ENCODE peak calls at places on chromosomes 2 and 18, in four cellular contexts. Q is tibial nerve, T is left ventricle myocardium inferior, D is mesenchymal stem cell. Y is an unnamed sample.

GRCh38 chr18:55609426-55609825 is 21.4 kb upstream of the TCF4 start:
- DNase-seq in T (no peak), D (no peak), Q (no peak), Y (no peak)

GRCh38 chr2:113848758-113849460 is 41.0 kb upstream of the ACTR3 start:
- DNase-seq in Q (no peak), T (no peak), D (no peak), Y (no peak)

GRCh38 chr18:2480536-2480935 is 90.8 kb downstream of the METTL4 start:
- DNase-seq in Q (no peak), T (no peak), D (peak; percentile 39), Y (no peak)

GRCh38 chr2:19649785-19650380 is 251.9 kb downstream of the TTC32 start:
- DNase-seq in Q (no peak), T (no peak), D (peak; percentile 98), Y (no peak)

GRCh38 chr2:141271346-141271745 is 859.5 kb downstream of the LRP1B start:
- DNase-seq in T (no peak), Q (no peak), D (peak; percentile 10), Y (no peak)

GRCh38 chr18:57542126-57542525 is 44.4 kb downstream of the FECH start:
- DNase-seq in Q (no peak), T (no peak), D (no peak), Y (no peak)

GRCh38 chr2:60549250-60550150 is 4.0 kb downstream of the BCL11A start:
- DNase-seq in D (peak; percentile 39), T (peak; percentile 29), Q (no peak), Y (no peak)

GRCh38 chr2:112784199-112785189 is at the start of gene IL1A:
- DNase-seq in D (peak; percentile 69), T (no peak), Q (no peak), Y (no peak)

GRCh38 chr2:21627938-21628337 is 504.2 kb downstream of the TDRD15 start:
- DNase-seq in D (no peak), Q (no peak), T (no peak), Y (no peak)

GRCh38 chr18:21111351-21112139 is at the start of gene ROCK1:
- DNase-seq in Q (peak; percentile 96), D (peak; percentile 97), T (peak; percentile 99), Y (peak; percentile 97)

GRCh38 chr2:161586517-161587167 is 37.6 kb upstream of the SLC4A10 start:
- DNase-seq in T (no peak), Q (no peak), D (peak; percentile 31), Y (peak; percentile 33)

GRCh38 chr2:162072976-162073775 is 839 bp downstream of the DPP4 start:
- DNase-seq in D (peak; percentile 41), T (peak; percentile 20), Q (no peak), Y (no peak)

GRCh38 chr2:35410431-35411061 is 945.0 kb upstream of the CRIM1 start:
- DNase-seq in D (peak; percentile 47), Q (no peak), T (peak; percentile 33), Y (peak; percentile 14)

GRCh38 chr2:32787207-32787606 is 159.4 kb downstream of the TTC27 start:
- DNase-seq in Q (no peak), T (no peak), D (no peak), Y (no peak)

GRCh38 chr2:1993711-1994682 is 249.7 kb upstream of the PXDN start:
- DNase-seq in Q (no peak), D (no peak), T (no peak), Y (no peak)

GRCh38 chr2:217919204-217919603 is 83.6 kb downstream of the TNS1 start:
- DNase-seq in D (no peak), Q (no peak), T (no peak), Y (no peak)

GRCh38 chr2:20205915-20206524 is 18.9 kb downstream of the SDC1 start:
- DNase-seq in Q (no peak), D (no peak), T (no peak), Y (no peak)

GRCh38 chr2:28407131-28407975 is 14.7 kb downstream of the FOSL2 start:
- DNase-seq in D (no peak), T (no peak), Q (no peak), Y (no peak)

GRCh38 chr2:147331790-147332419 is 512.9 kb upstream of the ACVR2A start:
- DNase-seq in D (peak; percentile 6), Q (no peak), T (no peak), Y (peak; percentile 55)

GRCh38 chr2:97751752-97752151 is 38.4 kb downstream of the ZAP70 start:
- DNase-seq in D (peak; percentile 66), T (peak; percentile 22), Q (no peak), Y (no peak)

GRCh38 chr2:117712686-117713085 is 101.8 kb upstream of the DDX18 start:
- DNase-seq in Q (no peak), T (peak; percentile 15), D (no peak), Y (no peak)

GRCh38 chr2:134469516-134470115 is 215.7 kb downstream of the MGAT5 start:
- DNase-seq in Q (no peak), T (no peak), D (no peak), Y (no peak)

GRCh38 chr2:121211689-121212151 is 73.3 kb downstream of the TFCP2L1 start:
- DNase-seq in Q (no peak), D (no peak), T (no peak), Y (no peak)
- H3K4me3 ChIP-seq in Q (no peak overlapping the region), D (no peak overlapping the region), T (no peak overlapping the region), Y (no peak overlapping the region)

GRCh38 chr2:68834737-68835136 is 36.5 kb downstream of the BMP10 start:
- DNase-seq in T (no peak), D (no peak), Q (no peak), Y (no peak)
- H3K36me3 ChIP-seq in T (no peaks in the 10 kb centered on the region), D (no peaks in the 10 kb centered on the region), Q (no peaks in the 10 kb centered on the region), Y (no peaks in the 10 kb centered on the region)

DNA sequence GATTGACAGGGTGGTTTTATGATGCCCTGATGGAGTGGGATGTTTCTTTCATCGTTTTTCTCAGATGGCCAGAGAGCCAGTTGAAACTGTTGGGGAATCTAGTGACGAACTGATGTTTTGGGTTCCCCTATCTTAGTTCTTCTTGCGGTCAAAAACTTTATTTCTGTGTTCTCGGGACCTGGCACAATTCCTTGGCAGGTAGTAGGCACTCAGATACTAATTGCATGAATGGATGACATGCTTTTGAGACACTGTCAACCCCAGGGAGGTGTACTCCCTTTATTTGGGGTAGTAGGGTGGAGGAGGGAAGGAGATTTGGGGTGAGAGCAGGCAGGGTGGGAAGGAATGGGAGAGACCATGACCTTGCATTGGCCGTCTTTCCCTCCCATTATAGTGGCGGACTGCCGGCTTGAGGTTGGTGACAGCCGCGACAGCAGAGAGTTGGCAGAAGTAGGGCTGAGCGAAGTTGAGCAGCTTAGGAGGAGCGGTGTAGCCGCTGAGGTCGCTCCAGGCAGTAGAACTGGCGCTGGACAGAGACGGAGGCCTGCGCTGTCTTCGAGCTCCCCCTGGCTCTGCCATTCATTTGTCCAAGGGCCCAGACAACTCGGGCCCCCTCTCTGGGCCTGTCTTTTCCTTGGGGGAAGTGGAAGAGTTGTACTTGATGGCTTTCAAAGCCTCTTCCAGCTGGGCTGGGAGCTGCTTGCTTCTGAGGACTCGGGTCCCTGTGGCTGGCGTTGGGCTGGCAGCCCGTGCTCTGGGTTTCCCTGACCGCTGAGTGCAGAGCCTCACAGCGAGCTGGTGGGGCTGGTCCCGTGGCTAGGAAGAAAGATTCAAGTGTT is 2.6 kb downstream of the TET3 start:
- DNase-seq in Q (no peak), D (peak; percentile 55), T (peak; percentile 46), Y (peak; percentile 36)
- H3K4me3 ChIP-seq in Q (no peak overlapping the region), D (no peak overlapping the region), T (peak overlapping the region; percentile 74), Y (peak overlapping the region; percentile 50)

GRCh38 chr2:233839447-233839820 is 14.9 kb downstream of the HJURP start:
- DNase-seq in D (no peak), T (no peak), Q (no peak), Y (no peak)

GRCh38 chr2:233838726-233839446 is 15.4 kb downstream of the HJURP start:
- DNase-seq in D (no peak), Q (no peak), T (no peak), Y (no peak)

GRCh38 chr2:233838251-233838650 is 16.1 kb downstream of the HJURP start:
- DNase-seq in Q (no peak), D (no peak), T (no peak), Y (no peak)

GRCh38 chr2:233840520-233840919 is 13.8 kb downstream of the HJURP start:
- DNase-seq in T (no peak), D (no peak), Q (no peak), Y (no peak)

DNA sequence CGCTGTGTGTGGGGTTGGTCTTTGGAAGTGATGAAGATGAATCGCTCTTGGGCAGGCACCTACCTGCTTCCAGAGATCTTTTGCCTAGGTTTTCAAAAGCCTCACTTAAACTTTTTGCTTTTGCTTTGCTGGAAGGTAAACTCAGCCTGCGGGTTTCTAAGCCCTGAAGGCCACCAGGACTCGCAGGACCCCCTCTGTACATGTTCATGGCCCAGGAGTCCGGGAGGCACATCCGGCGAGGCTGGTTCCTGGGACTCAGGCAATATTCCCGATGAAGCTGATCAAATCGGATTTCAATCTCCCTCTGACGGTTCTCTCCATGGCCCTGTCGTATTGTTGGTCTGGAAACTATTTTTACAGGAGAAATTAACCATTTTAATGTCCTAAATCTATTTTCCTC is 13.2 kb downstream of the HJURP start:
- DNase-seq in T (no peak), D (no peak), Q (no peak), Y (no peak)
- H3K36me3 ChIP-seq in T (no peaks in the 10 kb centered on the region), D (peaks cover 31% of the 10 kb centered on the region), Q (no peaks in the 10 kb centered on the region), Y (no peaks in the 10 kb centered on the region)

GRCh38 chr2:45000341-45000901 is 8.8 kb downstream of the SIX2 start:
- DNase-seq in Q (no peak), T (no peak), D (no peak), Y (no peak)

GRCh38 chr2:45003586-45004568 is 5.4 kb downstream of the SIX2 start:
- DNase-seq in Q (no peak), T (no peak), D (no peak), Y (no peak)

GRCh38 chr2:45002661-45003210 is 6.5 kb downstream of the SIX2 start:
- DNase-seq in Q (no peak), T (no peak), D (no peak), Y (no peak)

GRCh38 chr2:45000921-45001628 is 8.2 kb downstream of the SIX2 start:
- DNase-seq in T (no peak), Q (no peak), D (peak; percentile 25), Y (no peak)

DNA sequence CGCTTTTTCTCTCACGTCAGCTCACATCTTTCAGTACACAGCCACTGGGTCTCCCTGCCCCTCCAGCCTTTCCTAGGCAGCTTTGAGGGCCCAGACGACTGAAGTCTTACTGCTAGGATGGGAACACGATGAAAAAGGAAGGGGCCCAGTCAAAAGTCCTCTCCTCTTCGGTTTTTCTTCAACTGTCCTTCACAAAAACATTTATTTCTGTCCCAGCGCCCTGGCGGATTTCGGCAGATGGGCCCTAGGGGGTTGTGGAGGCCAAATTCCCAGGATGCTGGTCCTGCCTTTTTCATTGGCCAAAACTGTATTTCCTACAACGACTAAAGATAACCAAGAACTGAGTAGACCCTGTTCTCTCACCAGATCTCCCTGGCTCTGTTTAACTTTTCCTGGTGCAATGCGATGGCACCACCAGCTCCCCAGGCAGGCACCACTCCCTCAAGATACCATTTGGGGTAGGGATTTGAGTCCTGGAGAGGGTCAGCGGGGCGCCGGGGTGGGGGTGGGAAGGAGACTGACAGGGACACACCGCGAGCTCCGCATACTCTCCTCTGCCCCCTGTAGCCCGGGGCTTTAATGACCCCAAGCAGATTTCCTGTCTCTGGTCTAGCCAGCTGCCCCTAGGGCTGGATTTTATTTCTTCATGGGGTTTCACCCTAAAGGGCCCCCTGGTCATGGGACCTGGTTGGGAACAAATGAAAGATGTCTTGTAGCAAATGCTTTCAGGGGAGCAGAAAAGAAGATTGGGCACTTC is 7.4 kb downstream of the SIX2 start:
- DNase-seq in D (peak; percentile 9), Q (no peak), T (no peak), Y (no peak)
- H3K4me3 ChIP-seq in D (peak overlapping the region; percentile 77), Q (peak overlapping the region; percentile 22), T (peak overlapping the region; percentile 57), Y (no peak overlapping the region)

DNA sequence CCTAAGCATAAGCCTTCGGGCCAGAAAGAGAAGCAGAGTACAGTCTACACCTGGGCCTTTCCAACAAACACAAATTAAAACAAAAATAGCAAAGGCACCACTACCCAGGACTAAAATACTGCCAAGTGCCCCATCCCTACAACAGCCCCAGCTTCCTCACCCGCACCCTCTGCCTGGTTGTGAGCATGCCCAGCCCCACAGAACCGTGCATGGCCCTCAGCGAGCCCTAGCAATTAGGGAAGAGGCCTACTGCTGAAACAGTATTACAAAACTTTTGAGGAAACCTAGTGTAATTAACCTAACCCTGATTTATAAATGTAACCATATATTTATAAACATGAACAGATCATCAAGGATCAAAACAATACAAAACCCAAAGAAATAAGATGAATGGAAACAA is 44.2 kb downstream of the FARSB start:
- DNase-seq in T (no peak), Q (no peak), D (no peak), Y (no peak)
- H3K36me3 ChIP-seq in T (peaks cover 42% of the 10 kb centered on the region), Q (peaks cover 45% of the 10 kb centered on the region), D (peaks cover 56% of the 10 kb centered on the region), Y (peaks cover 15% of the 10 kb centered on the region)